ENCODE peak calls at places on chromosomes 2 and 18, in five cellular contexts. M is dorsolateral prefrontal cortex; G is CD4-positive, alpha-beta memory T cell; X is breast epithelium; L is A673. I is an unnamed sample.
A peak's percentile ranks its signal among the peaks of the same experiment; 100 is the strongest.

GRCh38 chr18:12376034-12376717 is 851 bp downstream of the AFG3L2 start:
- DNase-seq in M (no peak), G (no peak), X (no peak), L (peak; percentile 26), I (no peak)

GRCh38 chr2:147715807-147716206 is 129.0 kb upstream of the ACVR2A start:
- DNase-seq in M (no peak), G (no peak), X (no peak), L (no peak), I (no peak)

GRCh38 chr2:36743954-36744353 is 47.4 kb downstream of the VIT start:
- DNase-seq in M (no peak), G (no peak), X (no peak), L (no peak), I (no peak)

GRCh38 chr2:73043978-73044832 is 27.3 kb downstream of the SFXN5 start:
- DNase-seq in M (no peak), G (no peak), X (no peak), L (no peak), I (no peak)

GRCh38 chr2:19355931-19356544 is 2.4 kb downstream of the OSR1 start:
- DNase-seq in M (no peak), G (no peak), X (no peak), L (no peak), I (no peak)

GRCh38 chr2:179335732-179336131 is 71.1 kb upstream of the SESTD1 start:
- DNase-seq in M (no peak), G (no peak), X (no peak), L (no peak), I (no peak)

GRCh38 chr18:58078889-58079573 is 35.0 kb downstream of the NEDD4L start:
- DNase-seq in M (no peak), G (no peak), X (peak; percentile 47), L (no peak), I (no peak)

GRCh38 chr2:32963941-32964340 is 17.2 kb downstream of the LTBP1 start:
- DNase-seq in M (no peak), G (no peak), X (no peak), L (no peak), I (no peak)

GRCh38 chr2:193793914-193794313 is 1599.2 kb upstream of the TMEFF2 start:
- DNase-seq in M (no peak), G (no peak), X (no peak), L (no peak), I (no peak)

GRCh38 chr2:240351826-240352426 is 83.5 kb upstream of the GPC1 start:
- DNase-seq in M (peak; percentile 32), G (no peak), X (no peak), L (no peak), I (peak; percentile 12)

GRCh38 chr2:237205551-237205950 is 119.9 kb downstream of the COPS8 start:
- DNase-seq in M (no peak), G (no peak), X (no peak), L (peak; percentile 92), I (no peak)

GRCh38 chr2:237202288-237203030 is 116.8 kb downstream of the COPS8 start:
- DNase-seq in M (no peak), G (no peak), X (no peak), L (no peak), I (no peak)

GRCh38 chr2:237208373-237209045 is 122.8 kb downstream of the COPS8 start:
- DNase-seq in M (no peak), G (no peak), X (no peak), L (peak; percentile 64), I (no peak)

GRCh38 chr2:237207641-237208040 is 122.0 kb downstream of the COPS8 start:
- DNase-seq in M (no peak), G (no peak), X (peak; percentile 43), L (peak; percentile 63), I (no peak)

GRCh38 chr2:237205111-237205541 is 119.4 kb downstream of the COPS8 start:
- DNase-seq in M (no peak), G (no peak), X (no peak), L (peak; percentile 93), I (no peak)
- H3K4me3 ChIP-seq in M (no peak overlapping the region), G (no peak overlapping the region), X (no peak overlapping the region), L (peak overlapping the region; percentile 9), I (no peak overlapping the region)

DNA sequence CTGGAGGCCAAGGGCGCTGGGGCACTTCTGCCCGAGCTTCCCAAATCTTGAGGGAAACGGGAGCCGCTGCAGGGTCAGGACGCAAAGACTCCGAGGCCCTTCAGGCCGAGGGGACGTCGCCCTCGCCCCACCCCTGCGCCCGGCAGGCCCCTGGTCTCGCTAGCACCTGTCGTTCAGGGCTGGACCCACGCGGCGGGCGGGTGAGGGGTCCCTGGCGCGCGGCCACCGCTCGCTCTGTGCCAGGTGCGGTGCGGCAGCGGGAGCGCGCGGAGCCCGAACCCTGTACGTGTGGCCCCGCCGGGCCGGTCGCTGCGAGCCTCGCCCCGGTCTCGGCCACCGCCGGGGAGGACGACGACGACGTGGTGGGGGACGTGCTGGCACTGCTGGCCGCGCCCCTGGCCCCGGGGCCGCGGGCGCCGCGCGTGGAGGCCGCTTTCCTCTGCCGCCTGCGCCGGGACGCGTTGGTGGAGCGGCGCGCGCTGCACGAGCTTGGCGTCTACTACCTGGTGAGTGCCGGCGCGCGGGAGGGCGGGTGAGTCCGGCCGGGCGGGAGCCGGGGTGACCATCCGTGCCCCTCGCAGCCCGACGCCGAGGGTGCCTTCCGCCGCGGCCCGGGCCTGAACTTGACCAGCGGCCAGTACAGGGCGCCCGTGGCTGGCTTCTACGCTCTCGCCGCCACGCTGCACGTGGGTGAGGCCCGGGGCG is 4.9 kb downstream of the ERFE start:
- DNase-seq in M (no peak), G (no peak), X (no peak), L (no peak), I (no peak)
- H3K27me3 ChIP-seq in M (no peaks in the 10 kb centered on the region), G (peaks cover 13% of the 10 kb centered on the region), X (no peaks in the 10 kb centered on the region), L (peaks cover 6% of the 10 kb centered on the region), I (no peaks in the 10 kb centered on the region)

DNA sequence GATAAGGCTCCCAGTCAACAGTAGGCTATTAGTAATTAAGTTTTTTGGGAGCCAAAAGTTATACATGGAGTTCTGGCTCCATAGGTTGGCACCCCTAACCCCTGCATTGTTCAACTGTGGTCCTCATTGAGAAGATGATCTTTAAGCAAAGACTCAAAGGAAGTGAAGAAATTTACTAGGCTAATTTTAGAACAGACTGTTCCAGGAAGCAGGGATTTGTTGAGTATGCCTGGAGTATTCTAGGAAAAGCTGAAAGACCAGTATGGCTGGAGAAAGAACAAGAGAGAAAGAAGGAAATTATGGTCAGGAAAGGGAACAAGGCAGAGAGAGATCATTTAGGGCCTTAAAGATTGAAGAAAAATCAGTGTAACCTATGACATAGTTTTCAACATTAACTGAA is 125.1 kb downstream of the PMAIP1 start:
- DNase-seq in M (no peak), G (no peak), X (no peak), L (no peak), I (no peak)
- H3K4me3 ChIP-seq in M (no peak overlapping the region), G (no peak overlapping the region), X (no peak overlapping the region), L (no peak overlapping the region), I (no peak overlapping the region)

DNA sequence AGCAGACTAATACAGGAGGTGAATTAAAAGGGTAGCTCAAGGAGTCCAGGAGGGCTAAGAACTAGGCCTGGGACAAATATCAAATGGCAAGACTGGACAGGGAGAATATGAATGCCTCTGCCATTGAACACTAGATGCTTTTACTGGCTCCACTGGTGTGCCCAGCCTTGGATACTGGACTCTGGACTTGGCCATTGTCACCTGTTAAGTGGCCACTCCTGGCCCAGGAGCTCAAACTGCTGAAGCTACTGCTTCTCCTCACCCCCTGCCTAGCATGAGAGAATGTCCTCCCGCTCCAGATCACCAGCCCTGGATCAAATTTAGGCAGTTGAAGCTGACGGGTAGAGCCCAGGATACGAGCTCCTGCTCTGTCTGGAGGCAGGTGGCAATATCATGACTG is 170.8 kb downstream of the DDX1 start:
- DNase-seq in M (no peak), G (no peak), X (no peak), L (no peak), I (no peak)
- H3K27me3 ChIP-seq in M (no peaks in the 10 kb centered on the region), G (no peaks in the 10 kb centered on the region), X (no peaks in the 10 kb centered on the region), L (no peaks in the 10 kb centered on the region), I (no peaks in the 10 kb centered on the region)

GRCh38 chr2:56615750-56616149 is 432.0 kb downstream of the CCDC85A start:
- DNase-seq in M (no peak), G (no peak), X (no peak), L (no peak), I (no peak)
- H3K4me3 ChIP-seq in M (no peak overlapping the region), G (no peak overlapping the region), X (no peak overlapping the region), L (no peak overlapping the region), I (no peak overlapping the region)

GRCh38 chr18:22170421-22171262 is 1.3 kb downstream of the GATA6 start:
- DNase-seq in M (no peak), G (no peak), X (peak; percentile 37), L (peak; percentile 32), I (no peak)
- H3K27me3 ChIP-seq in M (peaks cover 39% of the 10 kb centered on the region), G (peaks cover 39% of the 10 kb centered on the region), X (no peaks in the 10 kb centered on the region), L (peaks cover 97% of the 10 kb centered on the region), I (peaks cover 72% of the 10 kb centered on the region)

DNA sequence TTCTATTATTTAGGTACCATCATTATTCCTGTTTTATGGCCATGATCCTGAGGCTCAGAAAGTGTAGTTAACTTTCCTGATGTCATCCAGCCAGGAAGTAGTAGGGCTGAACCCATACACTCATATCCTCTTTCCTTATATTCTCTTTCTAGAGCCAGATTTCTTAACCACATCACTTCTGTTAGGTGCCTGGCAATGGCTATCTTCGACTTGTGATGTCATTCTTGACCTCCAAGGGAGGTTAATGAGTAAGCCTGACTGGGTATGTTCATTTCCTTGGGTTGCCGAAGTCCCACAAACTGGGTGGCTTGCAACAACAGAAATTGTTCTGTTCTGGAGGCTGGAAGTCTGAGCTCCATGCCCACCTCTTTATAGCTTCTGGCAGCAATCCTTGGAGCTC is 43.4 kb downstream of the ITGB6 start:
- DNase-seq in M (no peak), G (no peak), X (no peak), L (no peak), I (peak; percentile 42)
- H3K4me3 ChIP-seq in M (no peak overlapping the region), G (no peak overlapping the region), X (no peak overlapping the region), L (no peak overlapping the region), I (no peak overlapping the region)

I was measured in kidney epithelial cell.